ENCODE peak calls at places on chromosome 20, in nine cellular contexts. Z, W, N, Q, P, X, R, I and G are unnamed samples.

GRCh38 chr20:48159156-48159971 is 374.1 kb upstream of the SULF2 start:
- DNase-seq in Q (no peak), W (no peak), N (no peak), P (no peak), Z (peak), I (no peak), X (no peak), R (no peak), G (no peak)

GRCh38 chr20:62253398-62253797 is 15.1 kb downstream of the OSBPL2 start:
- DNase-seq in Z (no peak), N (no peak), W (no peak), I (no peak), Q (peak), R (no peak), X (no peak), P (no peak), G (no peak)

GRCh38 chr20:44027686-44028340 is 113.2 kb downstream of the TOX2 start:
- DNase-seq in Z (no peak), P (no peak), Q (no peak), W (no peak), X (no peak), N (no peak), R (no peak), I (no peak), G (peak)

GRCh38 chr20:47275548-47275947 is 81.0 kb downstream of the ZMYND8 start:
- DNase-seq in I (no peak), Q (no peak), R (no peak), N (no peak), P (no peak), X (no peak), W (no peak), Z (no peak), G (no peak)

GRCh38 chr20:47782920-47783552 is 2.2 kb downstream of the SULF2 start:
- DNase-seq in Z (no peak), P (no peak), R (no peak), I (no peak), Q (no peak), W (no peak), N (no peak), X (peak), G (no peak)

GRCh38 chr20:64242003-64242796 is 13.3 kb upstream of the PCMTD2 start:
- DNase-seq in X (no peak), W (no peak), Z (no peak), Q (peak), I (no peak), N (no peak), P (no peak), R (no peak), G (no peak)

GRCh38 chr20:56924976-56925695 is 296.0 kb downstream of the TFAP2C start:
- DNase-seq in Z (no peak), W (no peak), R (no peak), Q (no peak), P (peak), X (no peak), I (peak), N (no peak), G (no peak)

GRCh38 chr20:59622496-59622895 is 18.2 kb downstream of the PHACTR3 start:
- DNase-seq in X (no peak), Z (no peak), W (no peak), I (no peak), R (no peak), Q (no peak), P (no peak), N (no peak), G (no peak)

GRCh38 chr20:59751075-59751711 is 146.9 kb downstream of the PHACTR3 start:
- DNase-seq in N (peak), W (peak), P (peak), I (peak), R (peak), Q (peak), X (peak), Z (peak), G (peak)

GRCh38 chr20:35680464-35681183 is 15.9 kb upstream of the CPNE1 start:
- DNase-seq in W (peak), Z (no peak), N (no peak), X (no peak), Q (no peak), R (no peak), I (no peak), P (no peak), G (no peak)

GRCh38 chr20:56445130-56445529 is 23.3 kb upstream of the RTF2 start:
- DNase-seq in W (peak), I (no peak), P (no peak), Z (no peak), R (no peak), Q (no peak), X (no peak), N (no peak), G (no peak)

GRCh38 chr20:56465997-56466396 is 2.4 kb upstream of the RTF2 start:
- DNase-seq in Z (no peak), I (no peak), P (no peak), X (no peak), R (no peak), Q (no peak), W (peak), N (no peak), G (no peak)

DNA sequence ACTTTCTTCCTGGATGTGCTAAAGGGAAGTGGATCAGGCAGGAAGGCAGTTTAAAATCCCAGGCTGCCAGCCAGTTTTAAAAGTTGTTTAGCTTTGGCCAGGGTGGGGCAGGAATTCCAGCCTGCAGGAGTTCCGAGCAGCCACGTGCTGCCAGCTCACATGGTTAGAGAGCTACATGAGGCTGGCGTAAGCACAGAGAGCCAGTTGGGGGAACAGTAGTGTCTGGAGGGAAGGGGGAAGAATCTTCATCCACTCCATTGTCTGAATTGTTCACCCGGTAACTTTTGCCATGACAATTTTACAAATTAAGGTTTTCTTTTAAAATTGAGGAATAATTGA is 12.0 kb downstream of the CDC25B start:
- DNase-seq in N (peak), Q (peak), X (no peak), W (no peak), R (peak), P (peak), I (no peak), Z (peak), G (no peak)
- H2AFZ ChIP-seq in N (no peak), Q (peak), X (no peak), W (no peak), R (peak), P (no peak), I (no peak), Z (peak), G (no peak)

DNA sequence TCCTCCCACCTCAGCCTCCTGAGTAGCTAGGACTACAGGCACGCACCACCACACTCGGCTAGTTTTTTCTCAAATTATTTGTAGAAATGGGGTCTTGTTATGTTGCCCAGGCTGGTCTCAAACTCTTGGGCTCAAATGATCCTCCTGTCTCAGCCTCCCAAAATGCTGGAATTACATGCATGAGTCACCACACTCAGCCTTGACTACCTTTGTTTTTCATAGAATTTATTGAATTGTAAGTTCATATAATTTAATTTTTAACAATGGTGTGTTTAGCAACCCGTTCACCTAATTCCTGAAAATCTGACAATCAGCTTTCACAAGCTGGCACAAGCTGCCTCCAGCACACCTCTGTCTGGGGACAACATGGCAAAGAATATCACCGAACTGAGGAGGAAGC is 3.1 kb downstream of the RIPOR3 start:
- DNase-seq in N (no peak), R (no peak), P (no peak), Z (no peak), W (no peak), X (no peak), I (no peak), Q (no peak), G (no peak)
- H3K4me3 ChIP-seq in N (no peak), R (no peak), P (no peak), Z (no peak), W (no peak), X (no peak), I (no peak), Q (no peak), G (no peak)

GRCh38 chr20:49601153-49601924 is 33.4 kb upstream of the PTGIS start:
- DNase-seq in N (no peak), Z (no peak), P (no peak), W (peak), Q (no peak), I (no peak), X (no peak), R (no peak), G (no peak)

GRCh38 chr20:49599746-49600113 is 31.8 kb upstream of the PTGIS start:
- DNase-seq in X (no peak), N (no peak), Z (no peak), R (no peak), P (no peak), Q (no peak), W (no peak), I (no peak), G (no peak)

GRCh38 chr20:49597825-49598395 is 30.0 kb upstream of the PTGIS start:
- DNase-seq in R (no peak), W (peak), Q (no peak), N (no peak), I (no peak), Z (no peak), X (no peak), P (no peak), G (no peak)

GRCh38 chr20:49603209-49603627 is 35.3 kb upstream of the PTGIS start:
- DNase-seq in Q (no peak), I (no peak), N (peak), R (peak), W (no peak), X (no peak), P (peak), Z (no peak), G (no peak)

DNA sequence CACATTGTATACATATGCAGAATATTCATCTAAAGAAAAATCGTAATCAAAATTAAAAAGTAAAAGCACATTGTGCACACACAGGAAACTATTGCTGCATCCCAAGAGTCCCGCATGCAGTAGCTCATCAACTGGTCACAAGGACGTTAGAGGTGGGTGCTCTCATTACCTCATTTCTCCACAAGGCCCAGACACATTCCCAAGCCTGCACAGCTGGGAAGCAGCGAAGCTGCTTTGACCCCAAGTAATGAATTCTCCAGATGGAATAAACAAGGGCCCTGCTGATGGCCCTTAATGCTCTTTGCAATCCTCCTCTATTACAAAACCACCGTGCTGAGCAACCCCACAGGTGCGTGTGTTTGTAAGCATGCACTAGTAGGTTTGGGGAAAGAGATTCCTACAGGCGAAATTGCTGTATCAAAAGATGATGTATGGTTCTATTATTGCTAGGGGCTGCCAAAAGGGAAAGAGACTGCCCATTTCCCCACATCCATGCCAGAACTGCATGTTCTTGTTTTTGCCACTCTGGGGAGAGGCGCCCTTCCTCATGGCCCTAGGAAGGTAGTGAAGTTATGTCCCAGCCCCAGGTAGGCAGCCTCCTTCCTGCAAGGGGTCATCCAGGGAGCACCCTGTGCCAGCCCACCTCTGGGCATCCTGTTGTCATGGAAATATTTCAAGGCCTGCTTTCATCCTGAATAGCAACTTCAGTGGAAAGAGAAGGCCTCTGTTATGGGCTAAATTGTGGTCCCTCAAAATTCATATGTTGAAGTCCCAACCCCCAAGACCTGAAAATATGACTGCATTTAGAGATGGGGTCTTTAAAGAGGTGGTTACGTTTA is 34.7 kb upstream of the PTGIS start:
- DNase-seq in I (no peak), N (no peak), X (no peak), P (no peak), R (peak), Z (no peak), W (no peak), Q (no peak), G (no peak)
- H2AFZ ChIP-seq in I (no peak), N (no peak), X (no peak), P (no peak), R (peak), Z (no peak), W (no peak), Q (no peak), G (no peak)

GRCh38 chr20:53621482-53622246 is 28.0 kb upstream of the ZNF217 start:
- DNase-seq in Q (peak), P (peak), W (no peak), X (peak), Z (peak), I (no peak), R (peak), N (peak), G (peak)

GRCh38 chr20:53626584-53626983 is 32.9 kb upstream of the ZNF217 start:
- DNase-seq in W (no peak), Q (no peak), P (no peak), Z (no peak), N (no peak), R (no peak), I (no peak), X (no peak), G (no peak)

GRCh38 chr20:53623454-53624206 is 30.0 kb upstream of the ZNF217 start:
- DNase-seq in I (peak), W (no peak), X (peak), Z (peak), N (peak), P (peak), Q (peak), R (peak), G (peak)

GRCh38 chr20:53623127-53623453 is 29.5 kb upstream of the ZNF217 start:
- DNase-seq in R (no peak), W (no peak), X (peak), Q (no peak), P (no peak), I (no peak), N (no peak), Z (no peak), G (no peak)

GRCh38 chr20:53622247-53623114 is 28.8 kb upstream of the ZNF217 start:
- DNase-seq in Q (no peak), R (no peak), N (no peak), I (no peak), Z (no peak), W (no peak), P (peak), X (peak), G (peak)
- H3K4me3 ChIP-seq in Q (no peak), R (no peak), N (no peak), I (no peak), Z (no peak), W (no peak), P (peak), X (no peak), G (no peak)